ENCODE peak calls at places on chromosomes 3 and 15, in eight cellular contexts. One of them, this sample, is unnamed.

GRCh38 chr3:172153335-172153861 is 114.0 kb downstream of the FNDC3B start:
- DNase-seq in neural progenitor cell: no peak
- DNase-seq in coronary artery: peak
- DNase-seq in hepatocyte: peak
- DNase-seq in OCI-LY7: no peak
- DNase-seq in dorsolateral prefrontal cortex: peak
- DNase-seq in psoas muscle: peak
- DNase-seq in cardiac muscle cell: peak
- DNase-seq in this sample: peak

GRCh38 chr15:37098468-37099320 is 1.7 kb downstream of the MEIS2 start:
- DNase-seq in neural progenitor cell: peak
- DNase-seq in coronary artery: no peak
- DNase-seq in hepatocyte: peak
- DNase-seq in OCI-LY7: peak
- DNase-seq in dorsolateral prefrontal cortex: no peak
- DNase-seq in psoas muscle: peak
- DNase-seq in cardiac muscle cell: no peak
- DNase-seq in this sample: peak

GRCh38 chr15:90871716-90872480 is 3.5 kb downstream of the FURIN start:
- DNase-seq in neural progenitor cell: peak
- DNase-seq in coronary artery: no peak
- DNase-seq in hepatocyte: peak
- DNase-seq in OCI-LY7: no peak
- DNase-seq in dorsolateral prefrontal cortex: no peak
- DNase-seq in psoas muscle: no peak
- DNase-seq in cardiac muscle cell: peak
- DNase-seq in this sample: peak

GRCh38 chr15:70650567-70650966 is 112.8 kb downstream of the UACA start:
- DNase-seq in neural progenitor cell: no peak
- DNase-seq in coronary artery: no peak
- DNase-seq in hepatocyte: no peak
- DNase-seq in OCI-LY7: no peak
- DNase-seq in dorsolateral prefrontal cortex: no peak
- DNase-seq in psoas muscle: no peak
- DNase-seq in cardiac muscle cell: no peak
- DNase-seq in this sample: peak

GRCh38 chr15:56468271-56468912 is 3.5 kb upstream of the MNS1 start:
- DNase-seq in neural progenitor cell: no peak
- DNase-seq in coronary artery: no peak
- DNase-seq in hepatocyte: no peak
- DNase-seq in OCI-LY7: peak
- DNase-seq in dorsolateral prefrontal cortex: no peak
- DNase-seq in psoas muscle: no peak
- DNase-seq in cardiac muscle cell: no peak
- DNase-seq in this sample: no peak

GRCh38 chr15:48449734-48450133 is 118.5 kb downstream of the DUT start:
- DNase-seq in neural progenitor cell: no peak
- DNase-seq in coronary artery: no peak
- DNase-seq in hepatocyte: no peak
- DNase-seq in OCI-LY7: no peak
- DNase-seq in dorsolateral prefrontal cortex: no peak
- DNase-seq in psoas muscle: no peak
- DNase-seq in cardiac muscle cell: no peak
- DNase-seq in this sample: no peak

GRCh38 chr15:80684697-80685096 is 10.4 kb upstream of the ABHD17C start:
- DNase-seq in neural progenitor cell: no peak
- DNase-seq in coronary artery: no peak
- DNase-seq in hepatocyte: peak
- DNase-seq in OCI-LY7: no peak
- DNase-seq in dorsolateral prefrontal cortex: no peak
- DNase-seq in psoas muscle: no peak
- DNase-seq in cardiac muscle cell: no peak
- DNase-seq in this sample: no peak

GRCh38 chr15:56732881-56733130 is 503 bp downstream of the ZNF280D start:
- DNase-seq in neural progenitor cell: no peak
- DNase-seq in coronary artery: peak
- DNase-seq in hepatocyte: no peak
- DNase-seq in OCI-LY7: no peak
- DNase-seq in dorsolateral prefrontal cortex: peak
- DNase-seq in psoas muscle: no peak
- DNase-seq in cardiac muscle cell: no peak
- DNase-seq in this sample: no peak

GRCh38 chr15:63523306-63523990 is 19.1 kb downstream of the USP3 start:
- DNase-seq in neural progenitor cell: no peak
- DNase-seq in coronary artery: no peak
- DNase-seq in hepatocyte: no peak
- DNase-seq in OCI-LY7: no peak
- DNase-seq in dorsolateral prefrontal cortex: no peak
- DNase-seq in psoas muscle: no peak
- DNase-seq in cardiac muscle cell: no peak
- DNase-seq in this sample: no peak

GRCh38 chr3:158791259-158791920 is 10.5 kb upstream of the MFSD1 start:
- DNase-seq in neural progenitor cell: peak
- DNase-seq in coronary artery: no peak
- DNase-seq in hepatocyte: peak
- DNase-seq in OCI-LY7: peak
- DNase-seq in dorsolateral prefrontal cortex: no peak
- DNase-seq in psoas muscle: no peak
- DNase-seq in cardiac muscle cell: peak
- DNase-seq in this sample: peak

GRCh38 chr3:88573472-88573871 is 423.7 kb downstream of the C3orf38 start:
- DNase-seq in neural progenitor cell: no peak
- DNase-seq in coronary artery: no peak
- DNase-seq in hepatocyte: no peak
- DNase-seq in OCI-LY7: no peak
- DNase-seq in dorsolateral prefrontal cortex: no peak
- DNase-seq in psoas muscle: no peak
- DNase-seq in cardiac muscle cell: no peak
- DNase-seq in this sample: peak

DNA sequence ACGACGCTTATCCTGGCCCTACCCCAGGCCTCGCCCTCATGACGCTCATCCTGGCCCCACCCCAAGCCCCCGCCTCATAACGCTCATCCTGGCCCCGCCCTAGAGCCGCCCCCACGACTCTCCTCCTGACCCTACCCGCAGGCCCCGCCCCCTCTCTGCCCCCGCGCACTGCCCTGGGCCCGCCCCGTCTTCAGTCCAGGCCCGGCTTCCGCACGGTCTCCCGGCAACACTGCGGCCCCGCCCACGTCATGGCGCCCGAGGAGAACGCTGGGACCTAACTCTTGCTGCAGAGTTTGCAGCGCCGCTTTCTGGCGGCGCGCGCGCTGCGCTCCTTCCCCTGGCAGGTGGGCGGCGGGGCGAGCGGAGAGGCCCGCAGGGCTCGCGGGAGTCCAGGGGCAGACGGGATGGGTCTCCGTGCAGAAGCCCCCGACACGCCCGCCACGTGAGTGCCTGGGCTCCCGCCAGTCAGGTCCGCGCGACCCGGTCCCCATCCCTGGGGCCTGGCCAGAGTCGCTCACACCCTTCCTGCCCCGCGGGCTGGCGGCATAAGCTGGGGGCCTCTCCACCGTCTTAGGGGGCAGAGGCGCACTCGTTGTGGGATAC is 52.5 kb upstream of the ROPN1B start:
- DNase-seq in neural progenitor cell: peak
- DNase-seq in coronary artery: peak
- DNase-seq in hepatocyte: peak
- DNase-seq in OCI-LY7: peak
- DNase-seq in dorsolateral prefrontal cortex: peak
- DNase-seq in psoas muscle: no peak
- DNase-seq in cardiac muscle cell: peak
- DNase-seq in this sample: peak
- TF ChIP-seq CTCF in neural progenitor cell: peak
- TF ChIP-seq CTCF in coronary artery: no peak
- TF ChIP-seq CTCF in hepatocyte: peak
- TF ChIP-seq CTCF in OCI-LY7: peak
- TF ChIP-seq CTCF in dorsolateral prefrontal cortex: peak
- TF ChIP-seq CTCF in psoas muscle: no peak
- TF ChIP-seq CTCF in cardiac muscle cell: peak
- TF ChIP-seq CTCF in this sample: no peak

DNA sequence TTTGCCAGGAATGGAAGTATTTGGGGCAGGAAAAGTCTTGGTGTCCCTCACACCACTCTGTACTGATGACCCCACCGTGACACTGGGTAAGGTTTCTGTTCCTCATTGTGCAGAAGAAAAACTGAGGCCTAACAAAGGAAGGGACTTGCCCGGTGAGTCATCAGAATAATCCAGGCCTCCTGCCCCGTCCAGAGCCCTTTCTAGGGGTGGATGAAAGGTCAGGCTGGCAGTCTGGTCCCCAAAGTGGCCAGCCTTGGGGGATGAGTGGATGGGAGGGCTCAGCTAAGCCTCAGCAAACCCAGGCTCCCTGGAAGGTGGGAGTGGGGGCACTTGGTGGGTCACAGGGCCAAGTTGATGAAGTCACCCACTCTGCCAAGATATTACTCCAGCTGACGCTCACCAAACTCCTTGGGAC is 2.3 kb upstream of the DNAH1 start:
- DNase-seq in neural progenitor cell: no peak
- DNase-seq in coronary artery: no peak
- DNase-seq in hepatocyte: no peak
- DNase-seq in OCI-LY7: peak
- DNase-seq in dorsolateral prefrontal cortex: no peak
- DNase-seq in psoas muscle: no peak
- DNase-seq in cardiac muscle cell: no peak
- DNase-seq in this sample: no peak
- H3K27ac ChIP-seq in neural progenitor cell: no peak
- H3K27ac ChIP-seq in coronary artery: no peak
- H3K27ac ChIP-seq in hepatocyte: no peak
- H3K27ac ChIP-seq in OCI-LY7: no peak
- H3K27ac ChIP-seq in dorsolateral prefrontal cortex: no peak
- H3K27ac ChIP-seq in psoas muscle: no peak
- H3K27ac ChIP-seq in cardiac muscle cell: no peak
- H3K27ac ChIP-seq in this sample: no peak

GRCh38 chr3:138940446-138940845 is 6.5 kb downstream of the FOXL2 start:
- DNase-seq in neural progenitor cell: no peak
- DNase-seq in coronary artery: no peak
- DNase-seq in hepatocyte: no peak
- DNase-seq in OCI-LY7: no peak
- DNase-seq in dorsolateral prefrontal cortex: no peak
- DNase-seq in psoas muscle: no peak
- DNase-seq in cardiac muscle cell: no peak
- DNase-seq in this sample: no peak

GRCh38 chr3:138939563-138940241 is 7.2 kb downstream of the FOXL2 start:
- DNase-seq in neural progenitor cell: peak
- DNase-seq in coronary artery: no peak
- DNase-seq in hepatocyte: no peak
- DNase-seq in OCI-LY7: no peak
- DNase-seq in dorsolateral prefrontal cortex: no peak
- DNase-seq in psoas muscle: no peak
- DNase-seq in cardiac muscle cell: no peak
- DNase-seq in this sample: no peak

GRCh38 chr3:138942271-138942670 is 4.7 kb downstream of the FOXL2 start:
- DNase-seq in neural progenitor cell: no peak
- DNase-seq in coronary artery: no peak
- DNase-seq in hepatocyte: no peak
- DNase-seq in OCI-LY7: no peak
- DNase-seq in dorsolateral prefrontal cortex: no peak
- DNase-seq in psoas muscle: no peak
- DNase-seq in cardiac muscle cell: no peak
- DNase-seq in this sample: no peak

GRCh38 chr3:138942861-138943623 is 3.9 kb downstream of the FOXL2 start:
- DNase-seq in neural progenitor cell: peak
- DNase-seq in coronary artery: peak
- DNase-seq in hepatocyte: no peak
- DNase-seq in OCI-LY7: no peak
- DNase-seq in dorsolateral prefrontal cortex: no peak
- DNase-seq in psoas muscle: no peak
- DNase-seq in cardiac muscle cell: no peak
- DNase-seq in this sample: no peak

DNA sequence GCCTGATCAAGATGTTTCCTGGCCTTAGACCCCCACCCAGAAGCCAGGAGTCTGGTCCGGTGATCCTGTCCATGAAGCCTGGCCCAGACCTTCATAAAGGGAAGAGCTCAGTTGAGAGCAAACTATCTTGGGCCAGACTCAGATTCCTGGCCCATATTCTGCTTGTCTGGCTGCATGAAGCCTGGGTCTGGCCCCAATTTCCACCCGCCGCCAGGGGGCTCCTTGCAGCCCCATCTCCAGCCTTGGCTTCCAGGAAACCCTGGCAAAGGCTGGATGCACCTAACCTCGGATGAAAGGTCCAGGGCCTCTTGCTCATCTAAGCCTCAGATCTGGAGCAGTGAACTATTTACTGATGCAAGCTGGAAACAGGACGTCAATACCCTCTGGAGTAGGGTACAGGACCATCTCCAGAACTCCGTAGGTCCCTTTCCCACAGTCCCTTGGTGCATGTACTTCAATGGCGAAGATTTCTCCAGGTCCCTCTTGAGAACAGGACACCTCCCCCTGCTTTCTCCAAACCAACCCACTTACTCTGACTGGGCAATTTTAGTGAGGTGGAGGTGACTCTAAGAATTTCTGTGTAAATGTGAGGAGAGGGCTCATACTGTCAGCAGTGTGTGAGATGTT is 5.6 kb downstream of the FOXL2 start:
- DNase-seq in neural progenitor cell: peak
- DNase-seq in coronary artery: no peak
- DNase-seq in hepatocyte: peak
- DNase-seq in OCI-LY7: peak
- DNase-seq in dorsolateral prefrontal cortex: no peak
- DNase-seq in psoas muscle: no peak
- DNase-seq in cardiac muscle cell: peak
- DNase-seq in this sample: no peak
- TF ChIP-seq CTCF in neural progenitor cell: peak
- TF ChIP-seq CTCF in coronary artery: no peak
- TF ChIP-seq CTCF in hepatocyte: peak
- TF ChIP-seq CTCF in OCI-LY7: peak
- TF ChIP-seq CTCF in dorsolateral prefrontal cortex: no peak
- TF ChIP-seq CTCF in psoas muscle: no peak
- TF ChIP-seq CTCF in cardiac muscle cell: peak
- TF ChIP-seq CTCF in this sample: peak

GRCh38 chr3:43239755-43240154 is 46.6 kb upstream of the SNRK start:
- DNase-seq in neural progenitor cell: no peak
- DNase-seq in coronary artery: no peak
- DNase-seq in hepatocyte: no peak
- DNase-seq in OCI-LY7: no peak
- DNase-seq in dorsolateral prefrontal cortex: no peak
- DNase-seq in psoas muscle: no peak
- DNase-seq in cardiac muscle cell: no peak
- DNase-seq in this sample: no peak

GRCh38 chr3:43236008-43236407 is 50.3 kb upstream of the SNRK start:
- DNase-seq in neural progenitor cell: no peak
- DNase-seq in coronary artery: no peak
- DNase-seq in hepatocyte: no peak
- DNase-seq in OCI-LY7: no peak
- DNase-seq in dorsolateral prefrontal cortex: no peak
- DNase-seq in psoas muscle: no peak
- DNase-seq in cardiac muscle cell: no peak
- DNase-seq in this sample: no peak

GRCh38 chr3:43243590-43244587 is 42.5 kb upstream of the SNRK start:
- DNase-seq in neural progenitor cell: no peak
- DNase-seq in coronary artery: no peak
- DNase-seq in hepatocyte: no peak
- DNase-seq in OCI-LY7: no peak
- DNase-seq in dorsolateral prefrontal cortex: no peak
- DNase-seq in psoas muscle: no peak
- DNase-seq in cardiac muscle cell: no peak
- DNase-seq in this sample: no peak

GRCh38 chr3:43233062-43233461 is 53.3 kb upstream of the SNRK start:
- DNase-seq in neural progenitor cell: no peak
- DNase-seq in coronary artery: no peak
- DNase-seq in hepatocyte: no peak
- DNase-seq in OCI-LY7: no peak
- DNase-seq in dorsolateral prefrontal cortex: no peak
- DNase-seq in psoas muscle: no peak
- DNase-seq in cardiac muscle cell: no peak
- DNase-seq in this sample: no peak

GRCh38 chr3:43238801-43239200 is 47.5 kb upstream of the SNRK start:
- DNase-seq in neural progenitor cell: no peak
- DNase-seq in coronary artery: no peak
- DNase-seq in hepatocyte: no peak
- DNase-seq in OCI-LY7: no peak
- DNase-seq in dorsolateral prefrontal cortex: no peak
- DNase-seq in psoas muscle: no peak
- DNase-seq in cardiac muscle cell: no peak
- DNase-seq in this sample: no peak
- H3K27ac ChIP-seq in neural progenitor cell: no peak
- H3K27ac ChIP-seq in coronary artery: no peak
- H3K27ac ChIP-seq in hepatocyte: no peak
- H3K27ac ChIP-seq in OCI-LY7: no peak
- H3K27ac ChIP-seq in dorsolateral prefrontal cortex: no peak
- H3K27ac ChIP-seq in psoas muscle: no peak
- H3K27ac ChIP-seq in cardiac muscle cell: no peak
- H3K27ac ChIP-seq in this sample: no peak